ENCODE peak calls at places on chromosomes 12 and 14, in ten cellular contexts. I is ACHN; S is stimulated activated CD8-positive, alpha-beta memory T cell treated with anti-CD3 and anti-CD28 coated beads, Interleukin-4, amount 100 ng/mL, for 1 hour; Y is left colon; Z is cardiac fibroblast; R is activated naive CD8-positive, alpha-beta T cell treated with anti-CD3 and anti-CD28 coated beads, Interleukin-2, amount 50 U/mL, for 16 hours; B is tibial artery; G is NCI-H187 treated with DMSO at 0.1 percent for 48 hours; O is HepG2; X is bronchial epithelial cell. W is an unnamed sample.

GRCh38 chr14:63654346-63654745 is 12.7 kb upstream of the WDR89 start:
- DNase-seq in I (no peak), S (no peak), Y (no peak), Z (no peak), R (no peak), B (no peak), G (no peak), O (no peak), X (no peak), W (no peak)

GRCh38 chr14:54040851-54041250 is 84.2 kb upstream of the BMP4 start:
- DNase-seq in I (no peak), S (no peak), Y (no peak), Z (no peak), R (no peak), B (no peak), G (no peak), O (no peak), X (peak; percentile 60), W (no peak)

GRCh38 chr14:40362856-40363255 is 930.6 kb upstream of the FBXO33 start:
- DNase-seq in I (no peak), S (no peak), Y (no peak), Z (no peak), R (no peak), B (no peak), G (no peak), O (no peak), X (no peak), W (no peak)

GRCh38 chr12:14514154-14514842 is 53.4 kb downstream of the PLBD1 start:
- DNase-seq in I (peak; percentile 26), S (no peak), Y (peak; percentile 54), Z (peak; percentile 57), R (no peak), B (no peak), G (no peak), O (peak; percentile 5), X (peak; percentile 96), W (peak; percentile 57)

GRCh38 chr12:96719671-96720362 is 187.2 kb upstream of the NEDD1 start:
- DNase-seq in I (peak; percentile 61), S (no peak), Y (no peak), Z (peak; percentile 26), R (no peak), B (no peak), G (peak; percentile 96), O (no peak), X (peak; percentile 20), W (no peak)

GRCh38 chr12:66304296-66304915 is 2.1 kb downstream of the HELB start:
- DNase-seq in I (no peak), S (no peak), Y (no peak), Z (no peak), R (no peak), B (no peak), G (no peak), O (no peak), X (no peak), W (peak; percentile 12)

GRCh38 chr12:46493352-46494209 is 121.0 kb upstream of the SLC38A2 start:
- DNase-seq in I (no peak), S (no peak), Y (no peak), Z (peak; percentile 25), R (no peak), B (no peak), G (no peak), O (peak; percentile 88), X (peak; percentile 33), W (no peak)

GRCh38 chr12:16174282-16174681 is 103.2 kb downstream of the SLC15A5 start:
- DNase-seq in I (no peak), S (no peak), Y (no peak), Z (no peak), R (no peak), B (no peak), G (no peak), O (no peak), X (no peak), W (no peak)

GRCh38 chr12:7144414-7145120 is 14.4 kb downstream of the CLSTN3 start:
- DNase-seq in I (peak; percentile 56), S (no peak), Y (no peak), Z (peak; percentile 60), R (no peak), B (peak; percentile 33), G (no peak), O (no peak), X (peak; percentile 41), W (no peak)

GRCh38 chr12:116404913-116405611 is 127.6 kb upstream of the MED13L start:
- DNase-seq in I (no peak), S (no peak), Y (no peak), Z (peak; percentile 48), R (no peak), B (no peak), G (no peak), O (no peak), X (no peak), W (no peak)

GRCh38 chr14:71163842-71164500 is 256.7 kb downstream of the PCNX1 start:
- DNase-seq in I (no peak), S (no peak), Y (no peak), Z (no peak), R (no peak), B (no peak), G (peak; percentile 35), O (no peak), X (no peak), W (no peak)

GRCh38 chr14:29803045-29803444 is 124.6 kb downstream of the PRKD1 start:
- DNase-seq in I (no peak), S (no peak), Y (no peak), Z (no peak), R (no peak), B (no peak), G (no peak), O (no peak), X (no peak), W (no peak)

GRCh38 chr14:68392393-68393085 is 400.3 kb downstream of the ZFP36L1 start:
- DNase-seq in I (no peak), S (no peak), Y (peak; percentile 41), Z (peak; percentile 59), R (no peak), B (peak; percentile 78), G (no peak), O (peak; percentile 13), X (no peak), W (peak; percentile 7)

W was measured in HL-60.